ENCODE peak calls at places on chromosome 2, in five cellular contexts. K is hepatic stellate cell, Q is H9, F is COR-L47, Z is sciatic nerve. O is an unnamed sample.

GRCh38 chr2:34096552-34097171 is 497.6 kb upstream of the FAM98A start:
- DNase-seq in Q (peak), F (peak), Z (peak), K (peak), O (peak)

GRCh38 chr2:39660612-39661196 is 5.0 kb upstream of the TMEM178A start:
- DNase-seq in Q (no peak), F (no peak), K (no peak), Z (no peak), O (no peak)

GRCh38 chr2:9391961-9392695 is 31.2 kb downstream of the ITGB1BP1 start:
- DNase-seq in K (no peak), F (no peak), Q (no peak), Z (no peak), O (no peak)

GRCh38 chr2:3126686-3127278 is 250.8 kb downstream of the EIPR1 start:
- DNase-seq in Z (peak), Q (no peak), F (no peak), K (no peak), O (no peak)

GRCh38 chr2:164692114-164692513 is 70.8 kb upstream of the GRB14 start:
- DNase-seq in F (no peak), K (no peak), Z (no peak), Q (no peak), O (no peak)

GRCh38 chr2:106336740-106337139 is 131.5 kb downstream of the RGPD3 start:
- DNase-seq in K (no peak), Z (no peak), Q (no peak), F (no peak), O (no peak)

GRCh38 chr2:176174382-176174834 is 14.1 kb upstream of the HOXD1 start:
- DNase-seq in Z (no peak), Q (no peak), F (no peak), K (no peak), O (no peak)

GRCh38 chr2:158717366-158718195 is 77.5 kb upstream of the DAPL1 start:
- DNase-seq in Z (no peak), K (no peak), Q (no peak), F (no peak), O (no peak)

GRCh38 chr2:219002395-219003266 is 9.4 kb upstream of the CRYBA2 start:
- DNase-seq in K (peak), F (peak), Z (no peak), Q (peak), O (peak)